ENCODE peak calls at places on chromosomes 16 and 17, in five cellular contexts. C is body of pancreas, W is sigmoid colon, H is glutamatergic neuron, N is heart left ventricle. K is an unnamed sample.

GRCh38 chr16:20291807-20292206 is 35.5 kb downstream of the GP2 start:
- DNase-seq in N (no peak), W (no peak), C (no peak), H (peak; percentile 64), K (peak; percentile 9)

GRCh38 chr17:51397361-51398127 is 137.2 kb downstream of the UTP18 start:
- DNase-seq in C (no peak), H (no peak), N (no peak), W (no peak), K (no peak)

GRCh38 chr16:19781196-19781595 is 63.1 kb downstream of the IQCK start:
- DNase-seq in W (no peak), N (no peak), H (no peak), C (no peak), K (no peak)

GRCh38 chr17:50043290-50044148 is 12.4 kb upstream of the ITGA3 start:
- DNase-seq in N (peak; percentile 64), C (peak; percentile 87), W (no peak), H (no peak), K (no peak)

GRCh38 chr17:69960755-69961154 is 114.3 kb upstream of the KCNJ16 start:
- DNase-seq in C (peak; percentile 44), W (peak; percentile 66), N (peak; percentile 38), H (no peak), K (no peak)

GRCh38 chr17:80453980-80454556 is 22.3 kb downstream of the NPTX1 start:
- DNase-seq in C (no peak), N (no peak), H (no peak), W (no peak), K (no peak)

GRCh38 chr17:37219876-37220608 is 155.7 kb upstream of the C17orf78 start:
- DNase-seq in H (no peak), C (no peak), W (no peak), N (no peak), K (no peak)

GRCh38 chr17:68709995-68710780 is 109.0 kb upstream of the FAM20A start:
- DNase-seq in C (no peak), H (no peak), W (no peak), N (no peak), K (no peak)

GRCh38 chr16:87410958-87411357 is 18.8 kb downstream of the MAP1LC3B start:
- DNase-seq in H (no peak), N (no peak), C (no peak), W (peak; percentile 61), K (no peak)

GRCh38 chr17:67056746-67057490 is 12.6 kb downstream of the CACNG1 start:
- DNase-seq in C (no peak), N (no peak), W (no peak), H (no peak), K (no peak)

DNA sequence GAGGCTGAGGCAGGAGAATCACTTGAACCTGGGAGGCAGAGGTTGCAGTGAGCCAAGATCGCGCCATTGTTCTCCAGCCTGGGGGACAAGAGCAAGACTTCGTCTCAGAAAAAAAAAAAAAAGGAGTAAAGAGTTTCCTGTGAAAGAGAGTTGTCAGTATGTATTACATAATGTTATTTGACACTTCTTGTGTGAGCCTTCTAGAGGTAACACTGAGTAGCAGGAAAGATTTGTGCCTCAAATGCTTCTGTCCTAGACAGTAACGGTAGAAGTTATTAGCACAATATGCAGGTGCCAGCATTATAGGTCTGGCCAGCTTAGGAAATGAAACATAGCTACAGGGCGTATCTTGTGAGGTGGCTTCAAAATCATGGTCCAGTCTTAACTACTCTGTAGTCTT is 6.2 kb downstream of the RPS6KB1 start:
- DNase-seq in C (peak; percentile 23), H (no peak), N (no peak), W (no peak), K (no peak)
- TF ChIP-seq CTCF in C (no peak), H (no peak), N (peak; percentile 6), W (no peak), K (no peak)

DNA sequence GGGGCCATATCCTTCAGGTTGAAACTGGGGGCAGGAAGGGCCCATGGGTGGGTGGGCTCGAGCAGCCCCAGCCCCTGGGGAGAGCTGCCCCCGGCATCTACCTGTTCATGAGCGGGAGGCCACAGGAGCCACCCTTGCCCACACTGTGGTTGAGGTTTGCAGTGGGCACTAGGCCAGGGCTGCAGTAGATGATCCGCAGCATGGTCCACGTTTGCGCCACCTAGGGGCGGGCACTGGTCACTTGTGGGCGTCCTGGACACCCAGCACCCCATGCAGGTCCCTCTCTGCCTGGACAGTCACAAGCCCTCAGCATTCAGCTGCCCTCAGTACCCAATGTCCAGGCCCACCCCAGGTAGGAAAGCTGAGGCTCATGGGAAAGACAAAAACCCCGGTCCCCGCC is 1.8 kb upstream of the JMJD8 start:
- DNase-seq in H (peak; percentile 67), C (peak; percentile 77), N (no peak), W (no peak), K (peak; percentile 50)
- TF ChIP-seq CTCF in H (peak; percentile 59), C (peak; percentile 21), N (peak; percentile 13), W (no peak), K (peak; percentile 50)

DNA sequence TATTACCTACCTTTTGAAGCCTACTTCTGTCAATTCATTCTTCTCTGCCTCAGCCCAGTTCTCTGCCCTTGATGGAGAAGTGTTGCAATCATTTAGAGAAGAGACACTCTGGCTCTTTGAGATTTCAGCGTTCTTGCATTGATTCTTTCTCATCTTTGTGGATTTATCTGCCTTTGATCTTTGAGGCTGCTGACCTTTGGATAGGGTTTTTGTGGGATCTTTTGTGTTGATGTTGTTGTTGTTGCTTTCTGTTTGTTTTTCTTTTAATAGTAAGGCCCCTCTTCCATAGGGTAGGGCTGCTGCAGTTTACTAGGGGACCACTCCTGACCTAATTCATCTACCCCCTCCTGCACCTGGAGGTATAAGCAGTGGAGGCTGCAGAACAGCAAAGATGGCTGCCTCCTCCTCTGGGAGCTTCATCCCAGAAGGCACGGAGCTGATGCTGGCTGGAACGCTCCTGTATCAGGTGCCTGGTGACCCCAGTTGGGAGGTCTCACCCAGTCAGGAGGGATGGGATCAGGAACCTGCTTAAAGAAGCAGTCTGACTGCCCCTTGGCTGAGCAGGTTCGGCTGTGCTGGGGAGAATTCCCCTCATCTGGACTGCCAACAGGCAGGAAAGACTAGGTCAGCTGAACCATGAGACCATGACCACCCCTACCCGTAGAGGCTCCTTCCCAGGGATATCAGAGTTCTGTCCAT is 28.0 kb downstream of the NFATC3 start:
- DNase-seq in N (no peak), C (no peak), W (no peak), H (no peak), K (no peak)
- TF ChIP-seq CTCF in N (no peak), C (no peak), W (no peak), H (no peak), K (no peak)

GRCh38 chr17:3590768-3591167 is 18.4 kb downstream of the TRPV1 start:
- DNase-seq in H (no peak), N (no peak), W (no peak), C (no peak), K (no peak)

GRCh38 chr17:3588104-3588503 is 21.1 kb downstream of the TRPV1 start:
- DNase-seq in H (no peak), N (no peak), W (no peak), C (no peak), K (no peak)

GRCh38 chr17:3592216-3592860 is 16.9 kb downstream of the TRPV1 start:
- DNase-seq in N (no peak), W (no peak), H (no peak), C (no peak), K (no peak)

GRCh38 chr17:3589784-3590183 is 19.4 kb downstream of the TRPV1 start:
- DNase-seq in N (no peak), C (no peak), H (no peak), W (no peak), K (no peak)

DNA sequence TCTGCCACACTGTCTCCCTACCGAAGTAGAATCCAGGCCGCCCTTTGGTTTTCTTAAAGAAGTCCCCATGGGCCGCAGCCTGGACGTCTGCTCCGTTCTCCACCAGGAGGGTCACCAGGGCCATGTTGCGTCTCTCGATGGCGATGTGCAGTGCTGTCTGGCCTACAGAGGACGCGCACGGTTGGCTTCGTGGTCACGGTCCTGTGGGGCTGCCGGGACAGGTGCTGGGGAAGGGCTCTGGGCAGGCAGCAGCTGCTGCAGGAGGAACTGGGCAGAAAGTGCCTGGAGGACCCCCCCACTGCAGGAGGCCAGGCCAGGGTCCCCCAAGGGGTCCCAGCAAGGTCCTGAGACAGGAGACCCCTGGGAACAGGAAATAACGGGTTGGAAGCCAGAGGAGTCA is 19.0 kb downstream of the TRPV1 start:
- DNase-seq in C (no peak), W (no peak), H (no peak), N (no peak), K (no peak)
- TF ChIP-seq CTCF in C (no peak), W (no peak), H (no peak), N (no peak), K (no peak)

GRCh38 chr17:7716901-7717755 is at the start of gene DNAH2:
- DNase-seq in N (peak; percentile 79), C (peak; percentile 87), H (peak; percentile 95), W (peak; percentile 90), K (peak; percentile 87)
- TF ChIP-seq CTCF in N (peak; percentile 64), C (peak; percentile 18), H (no peak), W (no peak), K (peak; percentile 42)

K was measured in neural crest cell.